ENCODE peak calls at places on chromosomes 13 and 19, in five cellular contexts. One of them, this sample, is unnamed.

GRCh38 chr19:17332677-17333581 is 1.7 kb downstream of the ANO8 start:
- DNase-seq in GM12864: no peak
- DNase-seq in fibroblast of mammary gland: peak; percentile 63
- DNase-seq in endothelial cell: no peak
- DNase-seq in foreskin fibroblast: no peak
- DNase-seq in this sample: no peak

GRCh38 chr13:75452564-75452963 is 29.4 kb downstream of the TBC1D4 start:
- DNase-seq in endothelial cell: no peak
- DNase-seq in GM12864: no peak
- DNase-seq in fibroblast of mammary gland: peak; percentile 56
- DNase-seq in foreskin fibroblast: no peak
- DNase-seq in this sample: no peak

GRCh38 chr19:17243854-17244617 is 1.7 kb downstream of the NR2F6 start:
- DNase-seq in GM12864: no peak
- DNase-seq in foreskin fibroblast: no peak
- DNase-seq in fibroblast of mammary gland: peak; percentile 58
- DNase-seq in endothelial cell: peak; percentile 42
- DNase-seq in this sample: no peak

GRCh38 chr13:109307027-109307426 is 479.4 kb downstream of the IRS2 start:
- DNase-seq in endothelial cell: no peak
- DNase-seq in foreskin fibroblast: no peak
- DNase-seq in fibroblast of mammary gland: no peak
- DNase-seq in GM12864: no peak
- DNase-seq in this sample: no peak

GRCh38 chr19:14073925-14074838 is 1.6 kb downstream of the MISP3 start:
- DNase-seq in GM12864: no peak
- DNase-seq in fibroblast of mammary gland: no peak
- DNase-seq in endothelial cell: no peak
- DNase-seq in foreskin fibroblast: peak; percentile 18
- DNase-seq in this sample: no peak

GRCh38 chr13:41960195-41960699 is 662 bp downstream of the VWA8 start:
- DNase-seq in GM12864: no peak
- DNase-seq in foreskin fibroblast: peak; percentile 35
- DNase-seq in fibroblast of mammary gland: peak; percentile 53
- DNase-seq in endothelial cell: no peak
- DNase-seq in this sample: no peak

GRCh38 chr13:99086149-99086868 is 108.4 kb upstream of the DOCK9 start:
- DNase-seq in fibroblast of mammary gland: peak; percentile 51
- DNase-seq in foreskin fibroblast: peak; percentile 61
- DNase-seq in GM12864: no peak
- DNase-seq in endothelial cell: peak; percentile 53
- DNase-seq in this sample: peak; percentile 41

GRCh38 chr19:42176649-42176989 is 40.9 kb downstream of the DEDD2 start:
- DNase-seq in GM12864: no peak
- DNase-seq in endothelial cell: peak; percentile 30
- DNase-seq in foreskin fibroblast: no peak
- DNase-seq in fibroblast of mammary gland: no peak
- DNase-seq in this sample: no peak

GRCh38 chr19:51094696-51095279 is 12.1 kb upstream of the KLK14 start:
- DNase-seq in fibroblast of mammary gland: no peak
- DNase-seq in endothelial cell: peak; percentile 69
- DNase-seq in GM12864: no peak
- DNase-seq in foreskin fibroblast: no peak
- DNase-seq in this sample: peak; percentile 63

GRCh38 chr13:66618702-66619101 is 611.4 kb downstream of the PCDH9 start:
- DNase-seq in fibroblast of mammary gland: peak; percentile 58
- DNase-seq in GM12864: no peak
- DNase-seq in endothelial cell: no peak
- DNase-seq in foreskin fibroblast: peak; percentile 23
- DNase-seq in this sample: no peak

GRCh38 chr19:19533826-19534225 is 4.2 kb upstream of the CILP2 start:
- DNase-seq in GM12864: no peak
- DNase-seq in foreskin fibroblast: no peak
- DNase-seq in endothelial cell: no peak
- DNase-seq in fibroblast of mammary gland: no peak
- DNase-seq in this sample: no peak

GRCh38 chr13:99617474-99618255 is 116.4 kb downstream of the TM9SF2 start:
- DNase-seq in GM12864: no peak
- DNase-seq in foreskin fibroblast: peak; percentile 53
- DNase-seq in endothelial cell: peak; percentile 67
- DNase-seq in fibroblast of mammary gland: peak; percentile 66
- DNase-seq in this sample: peak; percentile 65

GRCh38 chr13:30735025-30735967 is at the start of gene ALOX5AP:
- DNase-seq in GM12864: peak; percentile 65
- DNase-seq in fibroblast of mammary gland: no peak
- DNase-seq in foreskin fibroblast: no peak
- DNase-seq in endothelial cell: no peak
- DNase-seq in this sample: no peak

GRCh38 chr13:94224670-94225069 is 254.8 kb downstream of the DCT start:
- DNase-seq in fibroblast of mammary gland: no peak
- DNase-seq in foreskin fibroblast: no peak
- DNase-seq in GM12864: no peak
- DNase-seq in endothelial cell: no peak
- DNase-seq in this sample: no peak

GRCh38 chr13:89577301-89577700 is 1770.2 kb upstream of the MIR17HG start:
- DNase-seq in fibroblast of mammary gland: no peak
- DNase-seq in GM12864: no peak
- DNase-seq in foreskin fibroblast: no peak
- DNase-seq in endothelial cell: no peak
- DNase-seq in this sample: no peak

GRCh38 chr13:80341098-80341701 is at the start of gene SPRY2:
- DNase-seq in endothelial cell: peak; percentile 90
- DNase-seq in GM12864: no peak
- DNase-seq in fibroblast of mammary gland: peak; percentile 96
- DNase-seq in foreskin fibroblast: peak; percentile 99
- DNase-seq in this sample: peak; percentile 86
- TF ChIP-seq CTCF in endothelial cell: no peak
- TF ChIP-seq CTCF in GM12864: no peak
- TF ChIP-seq CTCF in fibroblast of mammary gland: no peak
- TF ChIP-seq CTCF in foreskin fibroblast: no peak
- TF ChIP-seq CTCF in this sample: peak; percentile 42

GRCh38 chr19:941292-942132 is 15.7 kb downstream of the ARID3A start:
- DNase-seq in foreskin fibroblast: no peak
- DNase-seq in fibroblast of mammary gland: no peak
- DNase-seq in GM12864: no peak
- DNase-seq in endothelial cell: no peak
- DNase-seq in this sample: no peak

GRCh38 chr19:940591-941291 is 14.9 kb downstream of the ARID3A start:
- DNase-seq in fibroblast of mammary gland: peak; percentile 42
- DNase-seq in foreskin fibroblast: no peak
- DNase-seq in GM12864: no peak
- DNase-seq in endothelial cell: no peak
- DNase-seq in this sample: no peak

GRCh38 chr19:943551-944170 is 17.8 kb downstream of the ARID3A start:
- DNase-seq in GM12864: no peak
- DNase-seq in foreskin fibroblast: no peak
- DNase-seq in endothelial cell: no peak
- DNase-seq in fibroblast of mammary gland: no peak
- DNase-seq in this sample: no peak

GRCh38 chr19:944171-944567 is 18.3 kb downstream of the ARID3A start:
- DNase-seq in endothelial cell: no peak
- DNase-seq in GM12864: no peak
- DNase-seq in foreskin fibroblast: no peak
- DNase-seq in fibroblast of mammary gland: no peak
- DNase-seq in this sample: no peak

DNA sequence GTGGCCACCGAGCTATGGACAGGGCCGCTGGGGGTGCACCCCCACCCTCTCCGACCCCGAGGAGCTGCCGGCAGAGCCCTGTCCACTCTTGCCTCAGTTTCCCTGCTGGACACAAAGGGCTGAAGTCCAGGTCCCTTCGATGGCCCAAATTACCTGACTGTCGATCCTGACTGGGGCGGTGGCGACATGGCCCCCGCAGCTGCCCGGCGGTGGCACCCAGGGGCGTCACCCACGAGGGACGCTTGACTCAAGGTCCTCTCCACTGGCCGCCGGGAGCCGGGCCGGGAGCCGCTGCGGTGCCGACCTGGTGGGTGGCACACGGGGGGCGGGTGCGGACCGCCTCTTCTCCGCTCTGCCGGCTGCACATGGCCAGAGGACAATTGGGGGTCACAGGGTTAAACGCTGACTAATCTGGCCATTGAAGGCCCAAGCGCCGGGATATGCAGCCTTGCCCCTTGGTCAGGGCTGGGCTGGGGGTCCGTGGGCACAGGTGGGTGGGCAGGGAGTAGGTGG is 16.4 kb downstream of the ARID3A start:
- DNase-seq in fibroblast of mammary gland: no peak
- DNase-seq in endothelial cell: no peak
- DNase-seq in foreskin fibroblast: no peak
- DNase-seq in GM12864: no peak
- DNase-seq in this sample: no peak
- TF ChIP-seq CTCF in fibroblast of mammary gland: no peak
- TF ChIP-seq CTCF in endothelial cell: no peak
- TF ChIP-seq CTCF in foreskin fibroblast: no peak
- TF ChIP-seq CTCF in GM12864: no peak
- TF ChIP-seq CTCF in this sample: no peak

GRCh38 chr19:2199215-2199614 is 35.5 kb downstream of the DOT1L start:
- DNase-seq in GM12864: no peak
- DNase-seq in fibroblast of mammary gland: no peak
- DNase-seq in foreskin fibroblast: no peak
- DNase-seq in endothelial cell: peak; percentile 35
- DNase-seq in this sample: peak; percentile 13
- TF ChIP-seq CTCF in GM12864: peak; percentile 60
- TF ChIP-seq CTCF in fibroblast of mammary gland: no peak
- TF ChIP-seq CTCF in foreskin fibroblast: no peak
- TF ChIP-seq CTCF in endothelial cell: peak; percentile 52
- TF ChIP-seq CTCF in this sample: peak; percentile 54

GRCh38 chr13:110714798-110715394 is 1.4 kb downstream of the ING1 start:
- DNase-seq in GM12864: no peak
- DNase-seq in fibroblast of mammary gland: peak; percentile 34
- DNase-seq in endothelial cell: peak; percentile 53
- DNase-seq in foreskin fibroblast: peak; percentile 33
- DNase-seq in this sample: peak; percentile 37
- TF ChIP-seq CTCF in GM12864: no peak
- TF ChIP-seq CTCF in fibroblast of mammary gland: peak; percentile 11
- TF ChIP-seq CTCF in endothelial cell: no peak
- TF ChIP-seq CTCF in foreskin fibroblast: no peak
- TF ChIP-seq CTCF in this sample: no peak

DNA sequence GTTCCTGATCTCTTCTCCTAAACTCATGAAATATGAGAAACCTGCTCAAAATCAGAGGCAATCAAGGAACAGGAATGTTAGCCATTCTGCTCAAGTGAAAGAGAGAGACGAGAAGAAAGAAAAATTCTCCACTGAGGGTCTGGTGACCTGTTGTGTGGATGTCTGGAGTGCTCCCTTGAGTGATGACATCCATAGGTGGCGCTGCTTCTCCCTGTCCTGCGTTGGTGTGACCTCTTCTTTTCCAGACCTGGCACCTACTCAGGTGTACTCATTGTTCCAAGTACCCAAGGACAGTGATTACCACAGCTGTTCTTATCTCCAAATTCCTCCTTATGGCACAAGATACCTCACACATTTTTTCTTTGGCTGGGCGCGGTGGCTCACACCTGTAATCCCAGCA is 4.0 kb downstream of the ZNF223 start:
- DNase-seq in fibroblast of mammary gland: no peak
- DNase-seq in endothelial cell: no peak
- DNase-seq in foreskin fibroblast: no peak
- DNase-seq in GM12864: no peak
- DNase-seq in this sample: no peak
- TF ChIP-seq CTCF in fibroblast of mammary gland: no peak
- TF ChIP-seq CTCF in endothelial cell: no peak
- TF ChIP-seq CTCF in foreskin fibroblast: no peak
- TF ChIP-seq CTCF in GM12864: no peak
- TF ChIP-seq CTCF in this sample: no peak